ENCODE peak calls at places on chromosomes 16 and 17, in ten cellular contexts. One of them, this sample, is unnamed. For H3K36me3, the result is how much of the 10 kb centered on the place peaks cover.

GRCh38 chr16:12050361-12050760 is 73.8 kb downstream of the SNX29 start:
- DNase-seq in mucosa of descending colon: no peak
- DNase-seq in transverse colon: no peak
- DNase-seq in OCI-LY7: no peak
- DNase-seq in fibroblast of lung: no peak
- DNase-seq in HAP-1: no peak
- DNase-seq in CD4-positive, alpha-beta memory T cell: no peak
- DNase-seq in upper lobe of right lung: no peak
- DNase-seq in IMR-90: no peak
- DNase-seq in uterus: no peak
- DNase-seq in this sample: no peak

GRCh38 chr17:13385481-13385907 is 216.2 kb downstream of the HS3ST3A1 start:
- DNase-seq in IMR-90: peak
- DNase-seq in HAP-1: no peak
- DNase-seq in mucosa of descending colon: no peak
- DNase-seq in upper lobe of right lung: no peak
- DNase-seq in OCI-LY7: peak
- DNase-seq in fibroblast of lung: peak
- DNase-seq in uterus: no peak
- DNase-seq in CD4-positive, alpha-beta memory T cell: no peak
- DNase-seq in transverse colon: no peak
- DNase-seq in this sample: no peak

GRCh38 chr16:58556678-58557077 is 41.4 kb downstream of the SETD6 start:
- DNase-seq in HAP-1: no peak
- DNase-seq in OCI-LY7: no peak
- DNase-seq in transverse colon: no peak
- DNase-seq in fibroblast of lung: peak
- DNase-seq in upper lobe of right lung: no peak
- DNase-seq in IMR-90: peak
- DNase-seq in CD4-positive, alpha-beta memory T cell: no peak
- DNase-seq in mucosa of descending colon: no peak
- DNase-seq in uterus: no peak
- DNase-seq in this sample: no peak

GRCh38 chr16:60727856-60728255 is 1308.4 kb downstream of the CDH8 start:
- DNase-seq in upper lobe of right lung: no peak
- DNase-seq in fibroblast of lung: peak
- DNase-seq in mucosa of descending colon: no peak
- DNase-seq in HAP-1: no peak
- DNase-seq in OCI-LY7: no peak
- DNase-seq in uterus: no peak
- DNase-seq in CD4-positive, alpha-beta memory T cell: no peak
- DNase-seq in transverse colon: no peak
- DNase-seq in IMR-90: no peak
- DNase-seq in this sample: no peak

GRCh38 chr17:76697702-76698465 is 12.9 kb downstream of the MXRA7 start:
- DNase-seq in IMR-90: peak
- DNase-seq in HAP-1: peak
- DNase-seq in uterus: no peak
- DNase-seq in mucosa of descending colon: no peak
- DNase-seq in OCI-LY7: no peak
- DNase-seq in transverse colon: no peak
- DNase-seq in upper lobe of right lung: no peak
- DNase-seq in fibroblast of lung: peak
- DNase-seq in CD4-positive, alpha-beta memory T cell: no peak
- DNase-seq in this sample: no peak

GRCh38 chr17:66455022-66455547 is 152.7 kb downstream of the PRKCA start:
- DNase-seq in upper lobe of right lung: no peak
- DNase-seq in fibroblast of lung: peak
- DNase-seq in IMR-90: no peak
- DNase-seq in transverse colon: no peak
- DNase-seq in CD4-positive, alpha-beta memory T cell: no peak
- DNase-seq in OCI-LY7: no peak
- DNase-seq in HAP-1: no peak
- DNase-seq in mucosa of descending colon: no peak
- DNase-seq in uterus: no peak
- DNase-seq in this sample: no peak

GRCh38 chr16:3152273-3153076 is 17.6 kb downstream of the ZNF213 start:
- DNase-seq in fibroblast of lung: peak
- DNase-seq in upper lobe of right lung: peak
- DNase-seq in uterus: peak
- DNase-seq in transverse colon: peak
- DNase-seq in HAP-1: peak
- DNase-seq in CD4-positive, alpha-beta memory T cell: peak
- DNase-seq in mucosa of descending colon: peak
- DNase-seq in IMR-90: peak
- DNase-seq in OCI-LY7: peak
- DNase-seq in this sample: peak

GRCh38 chr17:1272701-1273100 is 2.5 kb downstream of the BHLHA9 start:
- DNase-seq in upper lobe of right lung: no peak
- DNase-seq in transverse colon: no peak
- DNase-seq in HAP-1: no peak
- DNase-seq in OCI-LY7: no peak
- DNase-seq in uterus: no peak
- DNase-seq in mucosa of descending colon: no peak
- DNase-seq in IMR-90: no peak
- DNase-seq in CD4-positive, alpha-beta memory T cell: no peak
- DNase-seq in fibroblast of lung: no peak
- DNase-seq in this sample: no peak

GRCh38 chr16:23519282-23519681 is 9.0 kb upstream of the GGA2 start:
- DNase-seq in uterus: no peak
- DNase-seq in transverse colon: no peak
- DNase-seq in OCI-LY7: peak
- DNase-seq in IMR-90: no peak
- DNase-seq in mucosa of descending colon: no peak
- DNase-seq in HAP-1: no peak
- DNase-seq in fibroblast of lung: no peak
- DNase-seq in CD4-positive, alpha-beta memory T cell: no peak
- DNase-seq in upper lobe of right lung: no peak
- DNase-seq in this sample: no peak

GRCh38 chr17:39107973-39108372 is 43.5 kb downstream of the PLXDC1 start:
- DNase-seq in fibroblast of lung: no peak
- DNase-seq in OCI-LY7: no peak
- DNase-seq in HAP-1: no peak
- DNase-seq in transverse colon: no peak
- DNase-seq in upper lobe of right lung: no peak
- DNase-seq in IMR-90: no peak
- DNase-seq in CD4-positive, alpha-beta memory T cell: no peak
- DNase-seq in mucosa of descending colon: no peak
- DNase-seq in uterus: no peak
- DNase-seq in this sample: no peak

GRCh38 chr16:342455-343213 is 9.9 kb downstream of the AXIN1 start:
- DNase-seq in mucosa of descending colon: no peak
- DNase-seq in HAP-1: no peak
- DNase-seq in upper lobe of right lung: no peak
- DNase-seq in IMR-90: no peak
- DNase-seq in fibroblast of lung: no peak
- DNase-seq in CD4-positive, alpha-beta memory T cell: no peak
- DNase-seq in uterus: no peak
- DNase-seq in OCI-LY7: no peak
- DNase-seq in transverse colon: no peak
- DNase-seq in this sample: no peak

GRCh38 chr17:21470861-21471260 is 94.7 kb downstream of the KCNJ12 start:
- DNase-seq in OCI-LY7: no peak
- DNase-seq in mucosa of descending colon: no peak
- DNase-seq in fibroblast of lung: no peak
- DNase-seq in transverse colon: no peak
- DNase-seq in CD4-positive, alpha-beta memory T cell: no peak
- DNase-seq in HAP-1: no peak
- DNase-seq in uterus: no peak
- DNase-seq in upper lobe of right lung: no peak
- DNase-seq in IMR-90: no peak
- DNase-seq in this sample: no peak

GRCh38 chr17:62179525-62180161 is 114.6 kb upstream of the MED13 start:
- DNase-seq in CD4-positive, alpha-beta memory T cell: no peak
- DNase-seq in mucosa of descending colon: no peak
- DNase-seq in uterus: no peak
- DNase-seq in OCI-LY7: no peak
- DNase-seq in IMR-90: peak
- DNase-seq in HAP-1: no peak
- DNase-seq in transverse colon: peak
- DNase-seq in fibroblast of lung: peak
- DNase-seq in upper lobe of right lung: no peak
- DNase-seq in this sample: no peak

GRCh38 chr16:46932802-46933201 is 40.7 kb downstream of the DNAJA2 start:
- DNase-seq in OCI-LY7: peak
- DNase-seq in uterus: no peak
- DNase-seq in fibroblast of lung: no peak
- DNase-seq in CD4-positive, alpha-beta memory T cell: no peak
- DNase-seq in IMR-90: no peak
- DNase-seq in upper lobe of right lung: no peak
- DNase-seq in HAP-1: peak
- DNase-seq in mucosa of descending colon: no peak
- DNase-seq in transverse colon: no peak
- DNase-seq in this sample: no peak

GRCh38 chr17:28227278-28228108 is 91.5 kb upstream of the TMEM97 start:
- DNase-seq in IMR-90: no peak
- DNase-seq in transverse colon: peak
- DNase-seq in OCI-LY7: no peak
- DNase-seq in fibroblast of lung: peak
- DNase-seq in HAP-1: no peak
- DNase-seq in uterus: no peak
- DNase-seq in mucosa of descending colon: peak
- DNase-seq in upper lobe of right lung: peak
- DNase-seq in CD4-positive, alpha-beta memory T cell: no peak
- DNase-seq in this sample: no peak

GRCh38 chr17:8264836-8265542 is 15.9 kb downstream of the PFAS start:
- DNase-seq in IMR-90: no peak
- DNase-seq in fibroblast of lung: no peak
- DNase-seq in transverse colon: no peak
- DNase-seq in CD4-positive, alpha-beta memory T cell: no peak
- DNase-seq in OCI-LY7: no peak
- DNase-seq in uterus: no peak
- DNase-seq in upper lobe of right lung: no peak
- DNase-seq in HAP-1: no peak
- DNase-seq in mucosa of descending colon: no peak
- DNase-seq in this sample: no peak
- H3K36me3 ChIP-seq in IMR-90: under half
- H3K36me3 ChIP-seq in fibroblast of lung: under half
- H3K36me3 ChIP-seq in transverse colon: under half
- H3K36me3 ChIP-seq in CD4-positive, alpha-beta memory T cell: under half
- H3K36me3 ChIP-seq in OCI-LY7: half or more
- H3K36me3 ChIP-seq in uterus: under half
- H3K36me3 ChIP-seq in upper lobe of right lung: under half
- H3K36me3 ChIP-seq in HAP-1: half or more
- H3K36me3 ChIP-seq in mucosa of descending colon: under half
- H3K36me3 ChIP-seq in this sample: half or more

GRCh38 chr17:50365165-50365564 is 7.8 kb downstream of the MRPL27 start:
- DNase-seq in mucosa of descending colon: no peak
- DNase-seq in upper lobe of right lung: no peak
- DNase-seq in IMR-90: no peak
- DNase-seq in fibroblast of lung: no peak
- DNase-seq in HAP-1: no peak
- DNase-seq in OCI-LY7: no peak
- DNase-seq in uterus: no peak
- DNase-seq in transverse colon: no peak
- DNase-seq in CD4-positive, alpha-beta memory T cell: no peak
- DNase-seq in this sample: no peak
- H3K36me3 ChIP-seq in mucosa of descending colon: under half
- H3K36me3 ChIP-seq in upper lobe of right lung: under half
- H3K36me3 ChIP-seq in IMR-90: under half
- H3K36me3 ChIP-seq in fibroblast of lung: under half
- H3K36me3 ChIP-seq in HAP-1: under half
- H3K36me3 ChIP-seq in OCI-LY7: half or more
- H3K36me3 ChIP-seq in uterus: under half
- H3K36me3 ChIP-seq in transverse colon: under half
- H3K36me3 ChIP-seq in CD4-positive, alpha-beta memory T cell: under half
- H3K36me3 ChIP-seq in this sample: half or more

GRCh38 chr17:80142929-80143328 is 4.0 kb downstream of the EIF4A3 start:
- DNase-seq in OCI-LY7: no peak
- DNase-seq in transverse colon: no peak
- DNase-seq in upper lobe of right lung: no peak
- DNase-seq in CD4-positive, alpha-beta memory T cell: no peak
- DNase-seq in IMR-90: no peak
- DNase-seq in uterus: no peak
- DNase-seq in mucosa of descending colon: no peak
- DNase-seq in HAP-1: no peak
- DNase-seq in fibroblast of lung: no peak
- DNase-seq in this sample: no peak

GRCh38 chr17:80137131-80137530 is 9.8 kb downstream of the EIF4A3 start:
- DNase-seq in upper lobe of right lung: no peak
- DNase-seq in mucosa of descending colon: no peak
- DNase-seq in IMR-90: no peak
- DNase-seq in uterus: no peak
- DNase-seq in OCI-LY7: no peak
- DNase-seq in HAP-1: no peak
- DNase-seq in CD4-positive, alpha-beta memory T cell: no peak
- DNase-seq in transverse colon: no peak
- DNase-seq in fibroblast of lung: no peak
- DNase-seq in this sample: no peak

GRCh38 chr17:80133626-80133970 is 13.3 kb downstream of the EIF4A3 start:
- DNase-seq in HAP-1: no peak
- DNase-seq in fibroblast of lung: no peak
- DNase-seq in upper lobe of right lung: no peak
- DNase-seq in CD4-positive, alpha-beta memory T cell: no peak
- DNase-seq in uterus: no peak
- DNase-seq in IMR-90: no peak
- DNase-seq in transverse colon: no peak
- DNase-seq in mucosa of descending colon: no peak
- DNase-seq in OCI-LY7: no peak
- DNase-seq in this sample: no peak

GRCh38 chr17:80141463-80142165 is 5.3 kb downstream of the EIF4A3 start:
- DNase-seq in upper lobe of right lung: no peak
- DNase-seq in fibroblast of lung: no peak
- DNase-seq in HAP-1: no peak
- DNase-seq in OCI-LY7: no peak
- DNase-seq in mucosa of descending colon: no peak
- DNase-seq in IMR-90: no peak
- DNase-seq in uterus: no peak
- DNase-seq in transverse colon: no peak
- DNase-seq in CD4-positive, alpha-beta memory T cell: no peak
- DNase-seq in this sample: no peak

DNA sequence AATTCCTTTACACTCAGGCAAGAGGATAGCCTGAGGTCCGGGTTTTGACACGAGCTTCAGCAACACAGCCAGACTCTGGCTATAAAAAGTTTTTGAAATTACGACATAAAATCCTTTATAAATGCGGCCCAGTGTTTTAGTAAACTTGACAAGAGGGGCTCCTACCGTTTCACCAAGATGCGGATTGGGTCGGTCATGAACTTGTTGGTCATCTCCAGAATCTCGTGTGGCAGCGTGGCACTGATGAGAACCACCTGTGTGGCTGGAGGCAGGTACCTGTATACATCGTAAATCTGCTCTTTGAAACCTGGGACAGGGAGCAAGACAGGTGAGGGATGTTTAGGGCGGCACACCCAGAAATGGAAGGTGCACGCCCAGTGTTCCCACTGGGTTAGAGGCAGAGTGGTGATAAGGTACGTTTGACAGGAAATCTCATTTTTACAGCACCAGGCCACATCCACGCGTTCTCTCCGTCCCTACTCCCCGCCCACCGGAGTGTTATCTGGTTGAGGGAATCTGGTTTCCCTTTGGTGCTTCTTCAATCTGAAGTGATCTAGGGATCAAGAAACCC is 8.0 kb downstream of the EIF4A3 start:
- DNase-seq in IMR-90: no peak
- DNase-seq in upper lobe of right lung: no peak
- DNase-seq in mucosa of descending colon: no peak
- DNase-seq in fibroblast of lung: no peak
- DNase-seq in OCI-LY7: no peak
- DNase-seq in CD4-positive, alpha-beta memory T cell: no peak
- DNase-seq in HAP-1: no peak
- DNase-seq in uterus: no peak
- DNase-seq in transverse colon: peak
- DNase-seq in this sample: no peak
- H3K36me3 ChIP-seq in IMR-90: half or more
- H3K36me3 ChIP-seq in upper lobe of right lung: half or more
- H3K36me3 ChIP-seq in mucosa of descending colon: under half
- H3K36me3 ChIP-seq in fibroblast of lung: under half
- H3K36me3 ChIP-seq in OCI-LY7: half or more
- H3K36me3 ChIP-seq in CD4-positive, alpha-beta memory T cell: half or more
- H3K36me3 ChIP-seq in HAP-1: half or more
- H3K36me3 ChIP-seq in uterus: under half
- H3K36me3 ChIP-seq in transverse colon: half or more
- H3K36me3 ChIP-seq in this sample: half or more

GRCh38 chr16:86045601-86045971 is 146.6 kb downstream of the IRF8 start:
- DNase-seq in upper lobe of right lung: peak
- DNase-seq in mucosa of descending colon: no peak
- DNase-seq in fibroblast of lung: no peak
- DNase-seq in OCI-LY7: no peak
- DNase-seq in uterus: no peak
- DNase-seq in CD4-positive, alpha-beta memory T cell: no peak
- DNase-seq in transverse colon: peak
- DNase-seq in HAP-1: no peak
- DNase-seq in IMR-90: no peak
- DNase-seq in this sample: no peak
- H3K36me3 ChIP-seq in upper lobe of right lung: under half
- H3K36me3 ChIP-seq in mucosa of descending colon: under half
- H3K36me3 ChIP-seq in fibroblast of lung: under half
- H3K36me3 ChIP-seq in OCI-LY7: under half
- H3K36me3 ChIP-seq in uterus: under half
- H3K36me3 ChIP-seq in CD4-positive, alpha-beta memory T cell: under half
- H3K36me3 ChIP-seq in transverse colon: under half
- H3K36me3 ChIP-seq in HAP-1: under half
- H3K36me3 ChIP-seq in IMR-90: under half
- H3K36me3 ChIP-seq in this sample: under half

This sample was measured in DND-41.